ENCODE peak calls at places on chromosomes 5 and 9, in five cellular contexts. U is omental fat pad, C is psoas muscle, D is ELR, K is HuH-7. H is an unnamed sample.

GRCh38 chr9:21543187-21543586 is 61.1 kb upstream of the IFNE start:
- DNase-seq in U (no peak), C (no peak), D (no peak), K (no peak), H (no peak)

GRCh38 chr5:109612278-109612905 is 77.3 kb upstream of the MAN2A1 start:
- DNase-seq in U (no peak), C (no peak), D (no peak), K (no peak), H (no peak)

GRCh38 chr5:141843156-141843927 is 34.9 kb downstream of the PCDH1 start:
- DNase-seq in U (no peak), C (no peak), D (peak; percentile 68), K (no peak), H (no peak)

GRCh38 chr5:126368239-126368812 is 54.9 kb upstream of the GRAMD2B start:
- DNase-seq in U (no peak), C (no peak), D (no peak), K (no peak), H (peak; percentile 73)

GRCh38 chr5:132059043-132059695 is 1.3 kb upstream of the IL3 start:
- DNase-seq in U (peak; percentile 14), C (no peak), D (no peak), K (no peak), H (no peak)

GRCh38 chr5:141875795-141876627 is 2.2 kb downstream of the PCDH1 start:
- DNase-seq in U (no peak), C (no peak), D (no peak), K (no peak), H (no peak)

GRCh38 chr9:70322096-70322495 is 63.3 kb downstream of the SMC5 start:
- DNase-seq in U (no peak), C (no peak), D (no peak), K (no peak), H (no peak)

GRCh38 chr9:8872802-8873201 is 1073.2 kb upstream of the DMAC1 start:
- DNase-seq in U (no peak), C (no peak), D (no peak), K (no peak), H (no peak)

GRCh38 chr5:77312411-77312810 is 101.9 kb downstream of the PDE8B start:
- DNase-seq in U (no peak), C (no peak), D (peak; percentile 35), K (no peak), H (no peak)

GRCh38 chr5:168209561-168209960 is 81.9 kb upstream of the WWC1 start:
- DNase-seq in U (no peak), C (no peak), D (no peak), K (no peak), H (no peak)